ENCODE peak calls at places on chromosomes 6 and 20, in eight cellular contexts. R is T-cell, U is GM12865, F is right cardiac atrium, S is A549, Z is T-helper 9 cell, A is fibroblast of gingiva, Q is MCF 10A. W is an unnamed sample.

GRCh38 chr6:107075951-107076381 is 39.3 kb downstream of the BEND3 start:
- DNase-seq in R (no peak), U (peak), F (no peak), S (peak), Z (no peak), A (peak), Q (peak), W (no peak)

GRCh38 chr6:110366241-110366640 is 8.1 kb upstream of the METTL24 start:
- DNase-seq in R (no peak), U (no peak), F (no peak), S (no peak), Z (no peak), A (no peak), Q (no peak), W (no peak)

GRCh38 chr20:63740070-63740500 is 509 bp downstream of the SLC2A4RG start:
- DNase-seq in R (no peak), U (peak), F (peak), S (no peak), Z (peak), A (peak), Q (no peak), W (peak)

GRCh38 chr20:10902836-10903410 is 229.1 kb upstream of the JAG1 start:
- DNase-seq in R (no peak), U (no peak), F (no peak), S (no peak), Z (no peak), A (peak), Q (no peak), W (no peak)

GRCh38 chr6:52098649-52099184 is 11.3 kb upstream of the PKHD1 start:
- DNase-seq in R (no peak), U (no peak), F (no peak), S (no peak), Z (no peak), A (no peak), Q (peak), W (no peak)

GRCh38 chr6:161618816-161619454 is 345.1 kb upstream of the AGPAT4 start:
- DNase-seq in R (no peak), U (peak), F (peak), S (peak), Z (no peak), A (peak), Q (peak), W (peak)

GRCh38 chr20:35625584-35626385 is 10.2 kb downstream of the SPAG4 start:
- DNase-seq in R (no peak), U (no peak), F (no peak), S (no peak), Z (no peak), A (no peak), Q (no peak), W (no peak)

GRCh38 chr6:149317656-149318571 is at the start of gene TAB2:
- DNase-seq in R (peak), U (peak), F (peak), S (peak), Z (peak), A (peak), Q (peak), W (peak)

GRCh38 chr6:160058603-160059215 is 62.9 kb upstream of the SLC22A1 start:
- DNase-seq in R (no peak), U (no peak), F (no peak), S (no peak), Z (no peak), A (no peak), Q (no peak), W (no peak)

GRCh38 chr6:36301781-36302180 is 31.9 kb downstream of the PNPLA1 start:
- DNase-seq in R (no peak), U (no peak), F (peak), S (no peak), Z (no peak), A (peak), Q (no peak), W (no peak)

GRCh38 chr6:161273356-161273751 is 507 bp downstream of the AGPAT4 start:
- DNase-seq in R (peak), U (peak), F (peak), S (no peak), Z (peak), A (peak), Q (no peak), W (no peak)

W was measured in Daoy.